ENCODE peak calls at places on chromosome 6, in nine cellular contexts. One of them, this sample, is unnamed.

GRCh38 chr6:107264357-107264831 is 149.1 kb upstream of the BEND3 start:
- DNase-seq in transverse colon: no peak
- DNase-seq in A549: peak
- DNase-seq in H1: no peak
- DNase-seq in HepG2: peak
- DNase-seq in K562: no peak
- DNase-seq in sigmoid colon: no peak
- DNase-seq in ovary: no peak
- DNase-seq in upper lobe of left lung: no peak
- DNase-seq in this sample: no peak

GRCh38 chr6:76221525-76221924 is 149.1 kb upstream of the IMPG1 start:
- DNase-seq in transverse colon: no peak
- DNase-seq in A549: no peak
- DNase-seq in H1: no peak
- DNase-seq in HepG2: no peak
- DNase-seq in K562: no peak
- DNase-seq in sigmoid colon: no peak
- DNase-seq in ovary: no peak
- DNase-seq in upper lobe of left lung: no peak
- DNase-seq in this sample: no peak

GRCh38 chr6:5351552-5351951 is 90.2 kb downstream of the FARS2 start:
- DNase-seq in transverse colon: no peak
- DNase-seq in A549: no peak
- DNase-seq in H1: no peak
- DNase-seq in HepG2: no peak
- DNase-seq in K562: no peak
- DNase-seq in sigmoid colon: no peak
- DNase-seq in ovary: no peak
- DNase-seq in upper lobe of left lung: no peak
- DNase-seq in this sample: no peak

GRCh38 chr6:30646450-30647038 is 389 bp upstream of the C6orf136 start:
- DNase-seq in transverse colon: peak
- DNase-seq in A549: no peak
- DNase-seq in H1: peak
- DNase-seq in HepG2: no peak
- DNase-seq in K562: peak
- DNase-seq in sigmoid colon: no peak
- DNase-seq in ovary: no peak
- DNase-seq in upper lobe of left lung: peak
- DNase-seq in this sample: no peak

GRCh38 chr6:17064975-17065374 is 36.9 kb upstream of the STMND1 start:
- DNase-seq in transverse colon: no peak
- DNase-seq in A549: no peak
- DNase-seq in H1: no peak
- DNase-seq in HepG2: no peak
- DNase-seq in K562: no peak
- DNase-seq in sigmoid colon: no peak
- DNase-seq in ovary: no peak
- DNase-seq in upper lobe of left lung: no peak
- DNase-seq in this sample: no peak

GRCh38 chr6:50602191-50602810 is 111.0 kb upstream of the TFAP2D start:
- DNase-seq in transverse colon: no peak
- DNase-seq in A549: peak
- DNase-seq in H1: no peak
- DNase-seq in HepG2: peak
- DNase-seq in K562: peak
- DNase-seq in sigmoid colon: no peak
- DNase-seq in ovary: no peak
- DNase-seq in upper lobe of left lung: no peak
- DNase-seq in this sample: no peak

GRCh38 chr6:105780146-105780860 is 305.8 kb upstream of the PRDM1 start:
- DNase-seq in transverse colon: no peak
- DNase-seq in A549: peak
- DNase-seq in H1: no peak
- DNase-seq in HepG2: no peak
- DNase-seq in K562: no peak
- DNase-seq in sigmoid colon: no peak
- DNase-seq in ovary: no peak
- DNase-seq in upper lobe of left lung: no peak
- DNase-seq in this sample: no peak

GRCh38 chr6:100342830-100343229 is 121.9 kb downstream of the SIM1 start:
- DNase-seq in transverse colon: no peak
- DNase-seq in A549: no peak
- DNase-seq in H1: no peak
- DNase-seq in HepG2: no peak
- DNase-seq in K562: no peak
- DNase-seq in sigmoid colon: no peak
- DNase-seq in ovary: no peak
- DNase-seq in upper lobe of left lung: no peak
- DNase-seq in this sample: no peak

GRCh38 chr6:43634702-43635303 is 837 bp upstream of the MAD2L1BP start:
- DNase-seq in transverse colon: no peak
- DNase-seq in A549: no peak
- DNase-seq in H1: no peak
- DNase-seq in HepG2: no peak
- DNase-seq in K562: no peak
- DNase-seq in sigmoid colon: no peak
- DNase-seq in ovary: no peak
- DNase-seq in upper lobe of left lung: no peak
- DNase-seq in this sample: no peak

GRCh38 chr6:151196571-151196970 is 43.2 kb upstream of the AKAP12 start:
- DNase-seq in transverse colon: peak
- DNase-seq in A549: no peak
- DNase-seq in H1: no peak
- DNase-seq in HepG2: no peak
- DNase-seq in K562: no peak
- DNase-seq in sigmoid colon: peak
- DNase-seq in ovary: peak
- DNase-seq in upper lobe of left lung: no peak
- DNase-seq in this sample: no peak

GRCh38 chr6:137717074-137718073 is 149.7 kb upstream of the TNFAIP3 start:
- DNase-seq in transverse colon: no peak
- DNase-seq in A549: no peak
- DNase-seq in H1: no peak
- DNase-seq in HepG2: no peak
- DNase-seq in K562: no peak
- DNase-seq in sigmoid colon: no peak
- DNase-seq in ovary: no peak
- DNase-seq in upper lobe of left lung: no peak
- DNase-seq in this sample: no peak

GRCh38 chr6:93567164-93567563 is 147.8 kb upstream of the EPHA7 start:
- DNase-seq in transverse colon: no peak
- DNase-seq in A549: no peak
- DNase-seq in H1: no peak
- DNase-seq in HepG2: no peak
- DNase-seq in K562: no peak
- DNase-seq in sigmoid colon: no peak
- DNase-seq in ovary: no peak
- DNase-seq in upper lobe of left lung: no peak
- DNase-seq in this sample: no peak

GRCh38 chr6:156662025-156662445 is 115.1 kb upstream of the ARID1B start:
- DNase-seq in transverse colon: peak
- DNase-seq in A549: peak
- DNase-seq in H1: peak
- DNase-seq in HepG2: peak
- DNase-seq in K562: peak
- DNase-seq in sigmoid colon: no peak
- DNase-seq in ovary: no peak
- DNase-seq in upper lobe of left lung: no peak
- DNase-seq in this sample: peak

GRCh38 chr6:3068329-3069223 is at the start of gene RIPK1:
- DNase-seq in transverse colon: peak
- DNase-seq in A549: peak
- DNase-seq in H1: peak
- DNase-seq in HepG2: peak
- DNase-seq in K562: peak
- DNase-seq in sigmoid colon: peak
- DNase-seq in ovary: peak
- DNase-seq in upper lobe of left lung: peak
- DNase-seq in this sample: peak

GRCh38 chr6:139855741-139856206 is 481.3 kb upstream of the CITED2 start:
- DNase-seq in transverse colon: no peak
- DNase-seq in A549: no peak
- DNase-seq in H1: no peak
- DNase-seq in HepG2: no peak
- DNase-seq in K562: no peak
- DNase-seq in sigmoid colon: no peak
- DNase-seq in ovary: no peak
- DNase-seq in upper lobe of left lung: no peak
- DNase-seq in this sample: no peak

GRCh38 chr6:69775941-69776340 is 20.9 kb downstream of the LMBRD1 start:
- DNase-seq in transverse colon: no peak
- DNase-seq in A549: no peak
- DNase-seq in H1: no peak
- DNase-seq in HepG2: peak
- DNase-seq in K562: no peak
- DNase-seq in sigmoid colon: no peak
- DNase-seq in ovary: no peak
- DNase-seq in upper lobe of left lung: no peak
- DNase-seq in this sample: no peak

GRCh38 chr6:34205916-34206315 is 30.8 kb upstream of the HMGA1 start:
- DNase-seq in transverse colon: no peak
- DNase-seq in A549: no peak
- DNase-seq in H1: no peak
- DNase-seq in HepG2: no peak
- DNase-seq in K562: no peak
- DNase-seq in sigmoid colon: no peak
- DNase-seq in ovary: no peak
- DNase-seq in upper lobe of left lung: no peak
- DNase-seq in this sample: no peak

GRCh38 chr6:121838842-121839241 is 403.4 kb downstream of the GJA1 start:
- DNase-seq in transverse colon: no peak
- DNase-seq in A549: no peak
- DNase-seq in H1: no peak
- DNase-seq in HepG2: no peak
- DNase-seq in K562: no peak
- DNase-seq in sigmoid colon: no peak
- DNase-seq in ovary: no peak
- DNase-seq in upper lobe of left lung: no peak
- DNase-seq in this sample: no peak

GRCh38 chr6:137488736-137489409 is 5.3 kb downstream of the OLIG3 start:
- DNase-seq in transverse colon: no peak
- DNase-seq in A549: no peak
- DNase-seq in H1: peak
- DNase-seq in HepG2: no peak
- DNase-seq in K562: no peak
- DNase-seq in sigmoid colon: peak
- DNase-seq in ovary: no peak
- DNase-seq in upper lobe of left lung: no peak
- DNase-seq in this sample: peak

DNA sequence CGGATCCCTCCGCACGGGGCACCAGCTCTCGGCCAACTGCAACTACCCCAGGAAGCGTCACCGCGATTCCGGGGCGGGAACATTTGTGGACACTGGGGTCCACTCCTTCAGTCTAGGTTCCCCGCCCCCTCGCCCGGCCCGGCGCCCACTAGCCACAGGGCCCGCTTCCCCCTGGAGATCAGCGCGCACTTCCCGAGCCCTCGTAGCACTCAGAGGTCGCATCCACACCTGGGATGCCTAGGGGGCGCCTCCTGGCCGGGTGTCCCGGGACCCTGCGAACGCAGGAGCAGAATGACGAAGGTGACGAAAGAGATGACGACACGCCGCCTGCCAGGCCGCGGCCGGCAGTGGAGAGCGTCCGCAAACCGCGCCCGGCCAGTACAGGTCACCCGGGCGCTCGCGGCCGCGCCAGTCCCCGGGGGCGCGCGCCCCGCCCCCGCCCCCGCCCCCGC is 309 bp upstream of the AIG1 start:
- DNase-seq in transverse colon: peak
- DNase-seq in A549: peak
- DNase-seq in H1: peak
- DNase-seq in HepG2: peak
- DNase-seq in K562: no peak
- DNase-seq in sigmoid colon: peak
- DNase-seq in ovary: peak
- DNase-seq in upper lobe of left lung: peak
- DNase-seq in this sample: peak
- TF ChIP-seq CTCF in transverse colon: no peak
- TF ChIP-seq CTCF in A549: peak
- TF ChIP-seq CTCF in H1: peak
- TF ChIP-seq CTCF in HepG2: peak
- TF ChIP-seq CTCF in K562: peak
- TF ChIP-seq CTCF in sigmoid colon: no peak
- TF ChIP-seq CTCF in ovary: no peak
- TF ChIP-seq CTCF in upper lobe of left lung: no peak
- TF ChIP-seq CTCF in this sample: peak

DNA sequence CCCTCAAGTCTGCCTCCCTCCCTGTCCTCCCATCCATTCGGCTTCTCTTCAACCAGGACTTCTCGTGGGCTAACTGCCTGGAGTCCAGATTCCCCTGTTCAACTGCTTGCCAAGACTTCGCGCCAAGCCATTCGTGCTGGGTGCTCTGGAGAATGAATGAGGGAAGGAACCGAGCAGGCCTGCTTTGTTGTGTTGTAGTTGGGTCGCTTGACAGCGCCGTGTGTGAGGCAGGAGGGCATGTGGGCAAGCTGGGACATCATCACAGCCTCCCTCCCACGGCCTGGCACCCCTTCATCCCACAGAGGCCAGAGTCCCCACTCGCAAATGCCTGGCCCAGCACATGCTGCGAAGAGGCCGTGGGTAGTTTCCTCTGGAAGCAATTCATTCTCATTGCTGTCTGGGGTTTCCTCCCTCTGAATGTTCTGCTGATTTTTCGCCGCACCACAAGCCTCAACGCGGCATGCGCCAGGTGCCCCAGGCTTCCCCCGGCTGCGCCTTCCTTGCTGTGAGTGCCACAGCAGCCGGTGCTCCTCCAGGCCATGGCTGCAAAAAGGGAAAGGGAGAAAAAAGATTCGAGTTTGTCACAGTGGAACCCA is 336.0 kb downstream of the QKI start:
- DNase-seq in transverse colon: no peak
- DNase-seq in A549: no peak
- DNase-seq in H1: no peak
- DNase-seq in HepG2: no peak
- DNase-seq in K562: no peak
- DNase-seq in sigmoid colon: no peak
- DNase-seq in ovary: no peak
- DNase-seq in upper lobe of left lung: no peak
- DNase-seq in this sample: peak
- TF ChIP-seq EP300 in transverse colon: no peak
- TF ChIP-seq EP300 in A549: no peak
- TF ChIP-seq EP300 in H1: no peak
- TF ChIP-seq EP300 in HepG2: no peak
- TF ChIP-seq EP300 in K562: no peak
- TF ChIP-seq EP300 in sigmoid colon: no peak
- TF ChIP-seq EP300 in ovary: no peak
- TF ChIP-seq EP300 in upper lobe of left lung: no peak
- TF ChIP-seq EP300 in this sample: no peak

GRCh38 chr6:154447929-154448328 is 62.6 kb downstream of the CNKSR3 start:
- DNase-seq in transverse colon: no peak
- DNase-seq in A549: no peak
- DNase-seq in H1: no peak
- DNase-seq in HepG2: no peak
- DNase-seq in K562: no peak
- DNase-seq in sigmoid colon: no peak
- DNase-seq in ovary: no peak
- DNase-seq in upper lobe of left lung: no peak
- DNase-seq in this sample: no peak
- H3K27ac ChIP-seq in transverse colon: peak
- H3K27ac ChIP-seq in A549: no peak
- H3K27ac ChIP-seq in H1: no peak
- H3K27ac ChIP-seq in HepG2: no peak
- H3K27ac ChIP-seq in K562: no peak
- H3K27ac ChIP-seq in sigmoid colon: peak
- H3K27ac ChIP-seq in ovary: no peak
- H3K27ac ChIP-seq in upper lobe of left lung: no peak
- H3K27ac ChIP-seq in this sample: peak

GRCh38 chr6:53192590-53193232 is 44.1 kb upstream of the GCM1 start:
- DNase-seq in transverse colon: no peak
- DNase-seq in A549: no peak
- DNase-seq in H1: no peak
- DNase-seq in HepG2: no peak
- DNase-seq in K562: no peak
- DNase-seq in sigmoid colon: no peak
- DNase-seq in ovary: peak
- DNase-seq in upper lobe of left lung: no peak
- DNase-seq in this sample: no peak
- TF ChIP-seq CTCF in transverse colon: no peak
- TF ChIP-seq CTCF in A549: no peak
- TF ChIP-seq CTCF in H1: no peak
- TF ChIP-seq CTCF in HepG2: no peak
- TF ChIP-seq CTCF in K562: no peak
- TF ChIP-seq CTCF in sigmoid colon: no peak
- TF ChIP-seq CTCF in ovary: no peak
- TF ChIP-seq CTCF in upper lobe of left lung: no peak
- TF ChIP-seq CTCF in this sample: no peak

This sample was measured in esophagus muscularis mucosa.